ENCODE peak calls at places on chromosomes 16 and 17, in four cellular contexts. X, A, K and C are unnamed samples.

GRCh38 chr17:79798296-79799173 is 1.7 kb upstream of the CBX8 start:
- DNase-seq in X (no peak), A (no peak), K (no peak), C (no peak)

GRCh38 chr17:9557356-9557755 is 18.3 kb downstream of the STX8 start:
- DNase-seq in X (no peak), A (no peak), K (no peak), C (no peak)

GRCh38 chr16:55433030-55433429 is 46.0 kb upstream of the MMP2 start:
- DNase-seq in X (peak), A (no peak), K (no peak), C (no peak)

GRCh38 chr17:42399948-42400843 is 12.0 kb upstream of the STAT3 start:
- DNase-seq in X (peak), A (no peak), K (no peak), C (no peak)

GRCh38 chr17:8468109-8468508 is 32.4 kb downstream of the NDEL1 start:
- DNase-seq in X (no peak), A (no peak), K (no peak), C (no peak)

GRCh38 chr16:89120281-89120680 is 26.6 kb downstream of the ACSF3 start:
- DNase-seq in X (no peak), A (no peak), K (no peak), C (no peak)

GRCh38 chr17:17546399-17547185 is 44.9 kb downstream of the PEMT start:
- DNase-seq in X (no peak), A (no peak), K (no peak), C (no peak)

GRCh38 chr16:4612977-4613635 is 1.6 kb downstream of the UBALD1 start:
- DNase-seq in X (no peak), A (peak), K (no peak), C (no peak)

GRCh38 chr16:3868967-3869366 is 11.5 kb downstream of the CREBBP start:
- DNase-seq in X (no peak), A (no peak), K (no peak), C (no peak)

GRCh38 chr16:17446661-17447060 is 24.1 kb downstream of the XYLT1 start:
- DNase-seq in X (no peak), A (no peak), K (no peak), C (no peak)

GRCh38 chr17:56629450-56630187 is 36.1 kb downstream of the NOG start:
- DNase-seq in X (no peak), A (peak), K (no peak), C (no peak)

GRCh38 chr17:33521784-33522183 is 228.7 kb upstream of the ASIC2 start:
- DNase-seq in X (no peak), A (peak), K (no peak), C (peak)

GRCh38 chr17:49468827-49469385 is 26.2 kb upstream of the NGFR start:
- DNase-seq in X (no peak), A (no peak), K (no peak), C (no peak)

GRCh38 chr17:77312786-77313599 is 172.2 kb downstream of the SEC14L1 start:
- DNase-seq in X (peak), A (peak), K (no peak), C (peak)

GRCh38 chr16:89785523-89786155 is 30.8 kb downstream of the FANCA start:
- DNase-seq in X (peak), A (no peak), K (no peak), C (no peak)

GRCh38 chr17:21474815-21475214 is 98.7 kb downstream of the KCNJ12 start:
- DNase-seq in X (no peak), A (no peak), K (no peak), C (no peak)

GRCh38 chr16:57798953-57799618 is 3.2 kb downstream of the KIFC3 start:
- DNase-seq in X (no peak), A (no peak), K (no peak), C (no peak)

GRCh38 chr16:68355447-68356248 is 44.8 kb downstream of the PRMT7 start:
- DNase-seq in X (no peak), A (no peak), K (no peak), C (no peak)

GRCh38 chr16:12672986-12673385 is 130.7 kb downstream of the CPPED1 start:
- DNase-seq in X (no peak), A (no peak), K (no peak), C (no peak)

GRCh38 chr16:83727751-83728352 is 79.9 kb upstream of the HSBP1 start:
- DNase-seq in X (no peak), A (no peak), K (no peak), C (no peak)

GRCh38 chr16:8649829-8650554 is 24.4 kb upstream of the ABAT start:
- DNase-seq in X (no peak), A (no peak), K (no peak), C (no peak)

GRCh38 chr16:16027728-16028310 is 78.4 kb downstream of the ABCC1 start:
- DNase-seq in X (peak), A (no peak), K (no peak), C (no peak)

GRCh38 chr16:88533381-88533831 is 36.8 kb upstream of the ZC3H18 start:
- DNase-seq in X (no peak), A (no peak), K (no peak), C (no peak)

GRCh38 chr16:86874141-86874540 is 295.8 kb downstream of the FOXL1 start:
- DNase-seq in X (peak), A (peak), K (no peak), C (no peak)

GRCh38 chr16:87198881-87199280 is 118.3 kb downstream of the C16orf95 start:
- DNase-seq in X (no peak), A (no peak), K (no peak), C (no peak)

GRCh38 chr17:14152726-14153125 is 83.4 kb downstream of the COX10 start:
- DNase-seq in X (no peak), A (no peak), K (no peak), C (no peak)

GRCh38 chr17:43028221-43028861 is 3.3 kb downstream of the RND2 start:
- DNase-seq in X (no peak), A (no peak), K (no peak), C (no peak)

GRCh38 chr17:59825533-59826316 is 67.0 kb downstream of the TUBD1 start:
- DNase-seq in X (no peak), A (no peak), K (no peak), C (no peak)

GRCh38 chr17:45857977-45858708 is 13.5 kb downstream of the SPPL2C start:
- DNase-seq in X (peak), A (peak), K (no peak), C (no peak)